ENCODE peak calls at places on chromosomes 1 and 21, in six cellular contexts. W, D, F, H, B and A are unnamed samples.

GRCh38 chr1:22078133-22078532 is 25.6 kb downstream of the CDC42 start:
- DNase-seq in F (no peak), D (no peak), H (no peak), B (no peak), W (no peak), A (no peak)

GRCh38 chr1:47333922-47334764 is 553 bp downstream of the CMPK1 start:
- DNase-seq in F (peak), D (peak), H (peak), B (peak), W (peak), A (peak)

GRCh38 chr1:1181129-1181937 is 7.7 kb downstream of the TTLL10 start:
- DNase-seq in H (no peak), F (no peak), B (no peak), W (no peak), D (no peak), A (no peak)

GRCh38 chr1:224052767-224053166 is 61.1 kb upstream of the FBXO28 start:
- DNase-seq in F (peak), H (no peak), B (no peak), D (peak), W (peak), A (peak)

GRCh38 chr1:156652131-156652991 is 10.4 kb downstream of the BCAN start:
- DNase-seq in H (no peak), F (peak), D (no peak), B (no peak), W (no peak), A (no peak)

GRCh38 chr21:37341254-37341960 is 25.2 kb upstream of the DYRK1A start:
- DNase-seq in F (no peak), H (no peak), W (no peak), B (no peak), D (peak), A (peak)

GRCh38 chr1:24120965-24121364 is 9.0 kb upstream of the MYOM3 start:
- DNase-seq in F (no peak), D (no peak), W (no peak), B (no peak), H (no peak), A (no peak)

GRCh38 chr1:176794897-176795508 is 332.0 kb downstream of the PAPPA2 start:
- DNase-seq in D (no peak), H (no peak), B (no peak), W (no peak), F (no peak), A (no peak)

GRCh38 chr1:239958063-239958462 is 133.6 kb upstream of the FMN2 start:
- DNase-seq in H (no peak), D (no peak), B (no peak), W (no peak), F (no peak), A (no peak)

GRCh38 chr1:156929596-156930238 is 9.3 kb downstream of the LRRC71 start:
- DNase-seq in D (no peak), W (no peak), F (no peak), B (no peak), H (no peak), A (no peak)

GRCh38 chr1:41977329-41977728 is 58.6 kb upstream of the HIVEP3 start:
- DNase-seq in H (no peak), B (no peak), W (no peak), F (no peak), D (no peak), A (no peak)

GRCh38 chr1:204077979-204078696 is 5.2 kb downstream of the SOX13 start:
- DNase-seq in F (peak), B (no peak), H (no peak), W (peak), D (no peak), A (no peak)

GRCh38 chr1:156308078-156308477 is 9.0 kb upstream of the VHLL start:
- DNase-seq in B (no peak), D (peak), W (peak), F (no peak), H (no peak), A (no peak)

GRCh38 chr1:153932593-153933131 is 9.9 kb upstream of the GATAD2B start:
- DNase-seq in D (no peak), B (no peak), H (no peak), W (no peak), F (no peak), A (no peak)

GRCh38 chr1:59139396-59139795 is 157.5 kb upstream of the FGGY start:
- DNase-seq in H (no peak), F (peak), D (no peak), B (no peak), W (no peak), A (peak)

GRCh38 chr1:64246294-64246917 is 43.0 kb downstream of the UBE2U start:
- DNase-seq in H (no peak), F (peak), W (no peak), B (no peak), D (peak), A (no peak)

GRCh38 chr1:9322845-9323244 is 30.2 kb downstream of the SPSB1 start:
- DNase-seq in D (no peak), B (no peak), W (no peak), H (no peak), F (no peak), A (no peak)

GRCh38 chr1:177969109-177969508 is 749 bp downstream of the SEC16B start:
- DNase-seq in F (no peak), D (no peak), H (no peak), B (no peak), W (no peak), A (no peak)

GRCh38 chr1:223029985-223030769 is 112.9 kb downstream of the TLR5 start:
- DNase-seq in D (no peak), F (no peak), W (no peak), H (no peak), B (no peak), A (no peak)

GRCh38 chr1:164623805-164624204 is 64.8 kb downstream of the PBX1 start:
- DNase-seq in D (no peak), W (no peak), H (no peak), B (no peak), F (no peak), A (no peak)

GRCh38 chr1:54407201-54407956 is 1.2 kb upstream of the SSBP3 start:
- DNase-seq in F (peak), D (peak), W (peak), H (peak), B (peak), A (peak)

GRCh38 chr1:176517484-176517883 is 54.5 kb downstream of the PAPPA2 start:
- DNase-seq in W (no peak), H (no peak), B (no peak), D (no peak), F (peak), A (no peak)

GRCh38 chr1:58162952-58163550 is 383.5 kb downstream of the OMA1 start:
- DNase-seq in B (peak), D (peak), F (peak), H (no peak), W (peak), A (peak)

GRCh38 chr1:235047331-235047871 is 81.2 kb downstream of the TOMM20 start:
- DNase-seq in F (no peak), D (no peak), B (no peak), H (no peak), W (no peak), A (no peak)

GRCh38 chr1:25356848-25357247 is 18.7 kb downstream of the TMEM50A start:
- DNase-seq in H (no peak), F (peak), W (no peak), B (no peak), D (peak), A (no peak)

GRCh38 chr1:110566836-110567235 is 39.3 kb downstream of the KCNA2 start:
- DNase-seq in W (no peak), D (no peak), H (no peak), B (no peak), F (no peak), A (no peak)